ENCODE peak calls at places on chromosomes 16 and 17, in eight cellular contexts. P, X, V, Q, R, W, F and U are unnamed samples.
A peak's percentile ranks its signal among the peaks of the same experiment; 100 is the strongest.

GRCh38 chr16:28859326-28859725 is 4.3 kb upstream of the SH2B1 start:
- DNase-seq in P (no peak), X (no peak), V (no peak), Q (no peak), R (no peak), W (no peak), F (no peak), U (no peak)

GRCh38 chr16:30821891-30822290 is 34.9 kb upstream of the ZNF629 start:
- DNase-seq in P (no peak), X (no peak), V (no peak), Q (no peak), R (no peak), W (no peak), F (no peak), U (no peak)

GRCh38 chr16:29820271-29820701 is at the start of gene MVP:
- DNase-seq in P (no peak), X (peak; percentile 83), V (peak; percentile 56), Q (peak; percentile 68), R (peak; percentile 87), W (no peak), F (peak; percentile 63), U (peak; percentile 75)

GRCh38 chr16:75234856-75235696 is 16.3 kb downstream of the CTRB1 start:
- DNase-seq in P (no peak), X (no peak), V (no peak), Q (no peak), R (no peak), W (no peak), F (no peak), U (no peak)

GRCh38 chr17:82737981-82738877 is 2.8 kb downstream of the FN3K start:
- DNase-seq in P (no peak), X (peak; percentile 75), V (no peak), Q (no peak), R (no peak), W (no peak), F (no peak), U (peak; percentile 87)

GRCh38 chr17:36717088-36717487 is 115.7 kb downstream of the MRM1 start:
- DNase-seq in P (no peak), X (no peak), V (no peak), Q (no peak), R (no peak), W (no peak), F (no peak), U (no peak)

GRCh38 chr16:603221-603620 is 13.4 kb downstream of the RAB40C start:
- DNase-seq in P (no peak), X (no peak), V (no peak), Q (no peak), R (no peak), W (no peak), F (no peak), U (no peak)

GRCh38 chr17:19254651-19255050 is 17.5 kb downstream of the EPN2 start:
- DNase-seq in P (no peak), X (no peak), V (peak; percentile 36), Q (no peak), R (no peak), W (no peak), F (no peak), U (no peak)

GRCh38 chr16:76303637-76304314 is 26.6 kb downstream of the CNTNAP4 start:
- DNase-seq in P (no peak), X (no peak), V (no peak), Q (no peak), R (no peak), W (no peak), F (no peak), U (no peak)

GRCh38 chr17:74682442-74683190 is 30.1 kb downstream of the CD300LF start:
- DNase-seq in P (no peak), X (no peak), V (no peak), Q (no peak), R (no peak), W (no peak), F (no peak), U (no peak)

GRCh38 chr17:68195667-68196393 is 52.0 kb upstream of the AMZ2 start:
- DNase-seq in P (no peak), X (no peak), V (no peak), Q (no peak), R (no peak), W (no peak), F (no peak), U (peak; percentile 54)

GRCh38 chr17:29778936-29779811 is 150.9 kb downstream of the SSH2 start:
- DNase-seq in P (no peak), X (peak; percentile 60), V (peak; percentile 66), Q (peak; percentile 70), R (peak; percentile 75), W (peak; percentile 40), F (peak; percentile 72), U (peak; percentile 68)

GRCh38 chr16:27234171-27234570 is 30.8 kb downstream of the KDM8 start:
- DNase-seq in P (no peak), X (no peak), V (no peak), Q (no peak), R (no peak), W (no peak), F (no peak), U (peak; percentile 9)

GRCh38 chr17:8918811-8919210 is 46.7 kb downstream of the PIK3R5 start:
- DNase-seq in P (no peak), X (no peak), V (no peak), Q (no peak), R (no peak), W (no peak), F (no peak), U (no peak)

GRCh38 chr17:59377410-59377809 is 46.0 kb downstream of the YPEL2 start:
- DNase-seq in P (no peak), X (no peak), V (no peak), Q (no peak), R (no peak), W (no peak), F (no peak), U (no peak)

GRCh38 chr16:85145734-85146531 is 33.7 kb upstream of the CIBAR2 start:
- DNase-seq in P (no peak), X (no peak), V (no peak), Q (no peak), R (no peak), W (no peak), F (no peak), U (no peak)

GRCh38 chr16:53129281-53130192 is 74.7 kb downstream of the CHD9 start:
- DNase-seq in P (no peak), X (no peak), V (no peak), Q (no peak), R (no peak), W (no peak), F (peak; percentile 11), U (no peak)
- H3K27ac ChIP-seq in P (peak overlapping the region; percentile 79), X (peak overlapping the region; percentile 94), V (peak overlapping the region; percentile 96), Q (peak overlapping the region; percentile 95), R (peak overlapping the region; percentile 98), W (peak overlapping the region; percentile 87), F (peak overlapping the region; percentile 93), U (peak overlapping the region; percentile 98)

GRCh38 chr17:80709090-80709695 is 164.6 kb downstream of the RPTOR start:
- DNase-seq in P (no peak), X (no peak), V (no peak), Q (no peak), R (no peak), W (no peak), F (no peak), U (no peak)
- H3K4me1 ChIP-seq in P (peaks cover 5% of the 10 kb centered on the region), X (peaks cover 8% of the 10 kb centered on the region), V (peaks cover 24% of the 10 kb centered on the region), Q (no peaks in the 10 kb centered on the region), R (no peaks in the 10 kb centered on the region), W (no peaks in the 10 kb centered on the region), F (no peaks in the 10 kb centered on the region), U (no peaks in the 10 kb centered on the region)

GRCh38 chr16:48903054-48903453 is 293.1 kb upstream of the N4BP1 start:
- DNase-seq in P (no peak), X (no peak), V (no peak), Q (no peak), R (no peak), W (no peak), F (no peak), U (no peak)
- TF ChIP-seq POLR2A in P (no peak), X (no peak), V (no peak), Q (no peak), R (no peak), W (no peak), F (no peak), U (no peak)

GRCh38 chr16:56286819-56287218 is 95.5 kb downstream of the GNAO1 start:
- DNase-seq in P (no peak), X (no peak), V (no peak), Q (no peak), R (no peak), W (no peak), F (no peak), U (no peak)

GRCh38 chr16:56289862-56290261 is 98.6 kb downstream of the GNAO1 start:
- DNase-seq in P (no peak), X (no peak), V (no peak), Q (no peak), R (no peak), W (no peak), F (no peak), U (no peak)

GRCh38 chr16:56288019-56288418 is 96.7 kb downstream of the GNAO1 start:
- DNase-seq in P (no peak), X (peak; percentile 24), V (no peak), Q (no peak), R (no peak), W (no peak), F (no peak), U (no peak)

GRCh38 chr16:56294014-56294413 is 102.7 kb downstream of the GNAO1 start:
- DNase-seq in P (no peak), X (no peak), V (no peak), Q (no peak), R (no peak), W (no peak), F (no peak), U (no peak)

GRCh38 chr16:56289412-56289811 is 98.1 kb downstream of the GNAO1 start:
- DNase-seq in P (no peak), X (no peak), V (no peak), Q (no peak), R (no peak), W (no peak), F (no peak), U (no peak)
- H3K27ac ChIP-seq in P (no peak overlapping the region), X (no peak overlapping the region), V (no peak overlapping the region), Q (no peak overlapping the region), R (no peak overlapping the region), W (no peak overlapping the region), F (no peak overlapping the region), U (no peak overlapping the region)